ENCODE peak calls at places on chromosomes 3 and 15, in five cellular contexts. Q is GM06990; R is astrocyte of the spinal cord; U is CD8-positive, alpha-beta T cell; A is AG04450. E is an unnamed sample.

GRCh38 chr3:173825731-173826130 is 428.2 kb downstream of the NLGN1 start:
- DNase-seq in R (peak; percentile 29), U (no peak), A (no peak), Q (no peak), E (no peak)

GRCh38 chr3:42300013-42300412 is 34.0 kb upstream of the CCK start:
- DNase-seq in Q (no peak), A (peak; percentile 1), R (peak; percentile 53), U (no peak), E (peak; percentile 37)

GRCh38 chr3:187507266-187507665 is 139.1 kb downstream of the RTP4 start:
- DNase-seq in Q (no peak), U (no peak), R (no peak), A (no peak), E (no peak)

GRCh38 chr3:49022751-49023171 is 840 bp downstream of the NDUFAF3 start:
- DNase-seq in R (no peak), U (no peak), A (no peak), Q (no peak), E (no peak)

GRCh38 chr15:62641782-62642181 is 400.8 kb upstream of the TPM1 start:
- DNase-seq in Q (no peak), A (no peak), U (no peak), R (no peak), E (no peak)

GRCh38 chr3:41652506-41652905 is 309.4 kb downstream of the ULK4 start:
- DNase-seq in A (no peak), U (no peak), R (no peak), Q (no peak), E (no peak)

GRCh38 chr15:94237903-94238302 is 6.5 kb downstream of the MCTP2 start:
- DNase-seq in A (no peak), R (no peak), Q (no peak), U (no peak), E (no peak)

GRCh38 chr15:67914537-67915373 is 74.9 kb upstream of the RNU6-1 start:
- DNase-seq in R (peak; percentile 70), A (no peak), U (no peak), Q (no peak), E (no peak)

GRCh38 chr15:80587816-80588456 is 107.2 kb upstream of the ABHD17C start:
- DNase-seq in Q (no peak), A (no peak), U (no peak), R (peak; percentile 56), E (no peak)

GRCh38 chr3:194095464-194095863 is 40.5 kb upstream of the HES1 start:
- DNase-seq in U (no peak), A (no peak), R (no peak), Q (no peak), E (no peak)

GRCh38 chr3:14138109-14138877 is 13.4 kb downstream of the TMEM43 start:
- DNase-seq in Q (no peak), U (no peak), A (no peak), R (no peak), E (no peak)

GRCh38 chr3:30162579-30162978 is 443.8 kb upstream of the TGFBR2 start:
- DNase-seq in A (peak; percentile 54), Q (no peak), U (no peak), R (peak; percentile 88), E (no peak)

GRCh38 chr3:115553796-115554495 is 69.4 kb upstream of the GAP43 start:
- DNase-seq in R (no peak), U (no peak), A (no peak), Q (no peak), E (no peak)

GRCh38 chr3:114824014-114824413 is 323.1 kb downstream of the ZBTB20 start:
- DNase-seq in A (no peak), R (no peak), U (no peak), Q (no peak), E (no peak)

GRCh38 chr3:124281453-124282316 is 289.8 kb upstream of the ROPN1 start:
- DNase-seq in R (peak; percentile 43), U (no peak), A (no peak), Q (no peak), E (peak; percentile 40)

GRCh38 chr3:135891121-135891520 is 74.4 kb upstream of the PPP2R3A start:
- DNase-seq in A (no peak), Q (no peak), R (peak; percentile 22), U (no peak), E (no peak)

GRCh38 chr15:100997442-100997841 is 78.3 kb downstream of the LRRK1 start:
- DNase-seq in R (peak; percentile 54), Q (no peak), A (no peak), U (no peak), E (no peak)

GRCh38 chr3:22981176-22981575 is 222.0 kb upstream of the UBE2E2 start:
- DNase-seq in U (no peak), Q (no peak), R (no peak), A (no peak), E (no peak)

GRCh38 chr3:140537075-140537474 is 140.8 kb upstream of the TRIM42 start:
- DNase-seq in A (no peak), U (no peak), Q (no peak), R (no peak), E (no peak)

DNA sequence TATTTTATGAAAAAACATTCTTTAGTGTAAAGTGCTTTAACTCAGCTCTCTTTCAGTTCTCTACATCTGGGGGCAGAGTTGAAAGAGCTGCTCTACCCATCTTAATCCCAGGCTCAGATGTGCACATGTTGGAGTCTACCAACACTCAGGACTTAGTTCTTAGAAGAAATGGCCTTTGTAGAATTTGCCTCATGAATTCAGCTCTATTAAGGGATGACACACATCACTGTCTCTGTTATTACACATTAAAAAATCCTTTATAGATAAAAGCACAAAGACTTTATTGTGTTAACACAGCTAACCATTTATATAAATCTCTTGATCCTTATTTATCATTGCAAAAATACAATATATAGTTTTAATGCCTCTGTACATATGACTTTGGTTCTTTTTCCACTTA is 31.8 kb upstream of the GSK3B start:
- DNase-seq in R (no peak), Q (no peak), A (no peak), U (no peak), E (no peak)
- TF ChIP-seq CTCF in R (no peak), Q (no peak), A (no peak), U (no peak), E (no peak)

GRCh38 chr3:100709840-100710235 is 544 bp downstream of the TFG start:
- DNase-seq in U (peak; percentile 55), R (no peak), Q (peak; percentile 46), A (no peak), E (peak; percentile 24)
- TF ChIP-seq CTCF in U (no peak), R (no peak), Q (no peak), A (no peak), E (no peak)

DNA sequence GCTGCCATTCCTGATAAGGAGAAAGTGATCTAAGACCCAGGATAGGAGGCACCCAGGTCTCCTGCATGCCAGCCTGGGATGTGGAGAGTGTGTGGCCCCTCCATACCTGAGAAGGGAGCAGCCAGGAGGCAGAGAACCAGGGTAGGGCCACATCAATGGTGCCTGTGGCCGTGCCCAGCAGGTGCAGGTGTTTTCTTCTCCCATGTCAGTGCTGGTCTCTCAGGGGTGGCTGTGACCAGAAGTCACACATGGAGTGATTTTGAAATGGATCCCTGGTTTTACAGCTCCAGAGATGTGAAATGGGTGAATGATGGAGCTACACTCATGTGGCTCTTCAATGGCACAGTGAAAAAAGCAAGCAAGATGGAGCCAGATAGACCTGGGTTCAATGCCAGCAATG is 3.3 kb upstream of the ISL2 start:
- DNase-seq in Q (no peak), R (no peak), U (no peak), A (no peak), E (no peak)
- TF ChIP-seq CTCF in Q (no peak), R (no peak), U (no peak), A (no peak), E (no peak)

DNA sequence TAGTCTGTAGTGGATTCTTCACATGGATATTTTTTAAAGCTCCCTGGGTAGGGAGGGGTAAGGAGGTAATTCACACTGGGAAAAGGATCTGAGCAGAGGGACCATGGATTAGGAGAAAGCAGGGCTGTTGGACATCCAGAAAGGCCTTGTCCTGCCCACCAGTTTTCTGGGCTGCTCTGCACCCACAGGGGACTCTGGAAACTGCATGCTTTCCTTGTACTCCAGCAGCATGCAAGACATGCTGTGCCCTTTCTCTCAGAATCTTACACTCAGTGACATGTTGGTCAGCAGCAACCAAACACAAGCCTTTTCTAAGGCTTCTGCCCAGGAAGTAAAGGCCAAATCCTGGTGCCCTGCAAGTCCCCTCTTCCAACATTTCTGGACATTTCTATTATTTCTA is 2.5 kb upstream of the FBN1 start:
- DNase-seq in A (no peak), R (peak; percentile 51), U (no peak), Q (no peak), E (peak; percentile 9)
- TF ChIP-seq CTCF in A (peak; percentile 54), R (peak; percentile 49), U (no peak), Q (no peak), E (no peak)

GRCh38 chr3:152031321-152031720 is 157.9 kb downstream of the SUCNR1 start:
- DNase-seq in U (no peak), R (no peak), A (no peak), Q (no peak), E (no peak)

GRCh38 chr3:152030320-152030719 is 156.9 kb downstream of the SUCNR1 start:
- DNase-seq in Q (no peak), R (no peak), U (no peak), A (no peak), E (no peak)

GRCh38 chr3:152021951-152022461 is 148.6 kb downstream of the SUCNR1 start:
- DNase-seq in Q (peak; percentile 6), U (no peak), A (no peak), R (peak; percentile 55), E (no peak)

DNA sequence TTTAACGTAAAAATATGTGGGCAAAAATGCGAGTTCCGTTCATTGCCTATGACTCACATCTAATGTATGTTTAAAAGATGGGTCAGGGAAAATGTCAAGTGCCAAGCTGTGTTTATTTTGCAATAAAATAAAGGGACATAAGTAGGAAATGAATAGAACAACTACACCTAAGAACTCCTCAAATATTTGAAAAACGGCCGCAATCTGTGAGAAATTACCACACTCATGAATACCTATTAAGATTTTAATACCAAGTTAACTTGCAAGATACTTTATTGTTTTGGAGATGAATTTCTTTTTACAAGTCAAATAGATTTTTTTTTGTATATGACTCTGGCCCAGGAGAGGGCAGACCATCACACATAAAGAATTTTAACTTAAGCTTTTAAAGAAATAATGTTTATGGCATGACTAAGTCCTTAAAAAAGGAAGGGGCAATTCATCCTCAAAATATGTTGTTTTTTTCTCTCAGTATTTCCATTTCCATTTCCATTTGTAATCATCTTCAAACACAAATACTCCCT is 152.7 kb downstream of the SUCNR1 start:
- DNase-seq in A (peak; percentile 54), Q (no peak), R (peak; percentile 91), U (no peak), E (no peak)
- TF ChIP-seq CTCF in A (peak; percentile 48), Q (no peak), R (peak; percentile 24), U (no peak), E (no peak)

DNA sequence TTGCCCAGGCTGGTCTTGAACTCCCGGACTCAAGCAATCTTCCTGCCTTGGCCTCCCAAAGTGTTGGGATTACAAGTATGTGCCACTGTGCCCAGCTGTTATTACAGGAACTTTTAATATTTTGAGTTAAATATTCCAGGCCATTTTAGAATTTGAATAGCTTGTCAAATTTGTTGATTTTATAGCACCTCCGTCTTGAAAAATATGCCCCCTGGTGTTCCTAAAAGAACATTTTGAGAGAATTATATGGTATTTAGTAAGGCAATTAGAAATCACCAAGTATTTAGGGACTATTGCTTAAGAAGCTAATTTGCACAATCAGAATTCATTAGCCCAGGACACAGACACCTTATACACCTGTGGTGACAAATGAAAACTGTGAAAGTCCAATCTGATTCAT is 23.7 kb downstream of the PDE8A start:
- DNase-seq in Q (no peak), A (no peak), R (no peak), U (no peak), E (no peak)
- TF ChIP-seq CTCF in Q (no peak), A (peak; percentile 12), R (peak; percentile 12), U (no peak), E (no peak)

E was measured in GM20000.